ENCODE peak calls at places on chromosomes 13 and 19, in ten cellular contexts. B is activated T-helper 1 cell treated with anti-CD3 and anti-CD28 coated beads, Interleukin-2, amount 50 U/mL, for 16 hours; I is WTC11; M is CD4-positive, alpha-beta T cell; R is anterior cingulate cortex; Q is substantia nigra; F is ELR; A is stimulated activated CD4-positive, alpha-beta T cell treated with anti-CD3 and anti-CD28 coated beads, Interleukin-1b, Interleukin-23, amount 100 ng/mL, for 24 hours; C is OCI-LY7; D is RCC 7860. E is an unnamed sample.
A peak's percentile ranks its signal among the peaks of the same experiment; 100 is the strongest.

GRCh38 chr19:366205-366783 is 21.7 kb upstream of the MIER2 start:
- DNase-seq in I (no peak), D (no peak), C (no peak), B (no peak), M (no peak), F (no peak), Q (no peak), R (no peak), A (no peak), E (no peak)

GRCh38 chr19:57708641-57709354 is at the start of gene ZNF154:
- DNase-seq in I (peak; percentile 78), D (no peak), Q (peak; percentile 75), C (no peak), B (no peak), R (peak; percentile 66), F (no peak), A (no peak), M (peak; percentile 12), E (peak; percentile 64)

GRCh38 chr13:28355822-28356371 is 139.0 kb downstream of the FLT1 start:
- DNase-seq in F (peak; percentile 86), B (no peak), M (no peak), A (no peak), R (no peak), Q (no peak), D (no peak), C (no peak), I (no peak), E (no peak)

GRCh38 chr13:25738342-25738771 is 313.5 kb downstream of the SHISA2 start:
- DNase-seq in C (peak; percentile 5), R (no peak), I (no peak), D (peak; percentile 86), M (no peak), B (no peak), A (no peak), F (peak; percentile 60), Q (peak; percentile 65), E (no peak)

GRCh38 chr19:34994643-34995471 is 5.3 kb upstream of the GRAMD1A start:
- DNase-seq in F (no peak), D (peak; percentile 17), Q (no peak), B (no peak), R (no peak), C (no peak), I (no peak), A (no peak), M (no peak), E (no peak)

GRCh38 chr19:2398735-2399305 is 28.6 kb downstream of the TIMM13 start:
- DNase-seq in F (no peak), I (no peak), A (no peak), C (no peak), Q (no peak), R (no peak), B (no peak), D (no peak), M (no peak), E (no peak)

GRCh38 chr19:10624585-10624984 is 768 bp upstream of the SLC44A2 start:
- DNase-seq in D (no peak), I (no peak), F (no peak), R (no peak), B (no peak), M (peak; percentile 16), C (no peak), A (no peak), Q (no peak), E (no peak)

GRCh38 chr13:20772401-20773131 is 1.2 kb downstream of the EEF1AKMT1 start:
- DNase-seq in M (no peak), R (no peak), D (no peak), Q (no peak), B (no peak), F (peak; percentile 13), A (no peak), I (no peak), C (no peak), E (no peak)

GRCh38 chr19:6458695-6459355 is 767 bp downstream of the SLC25A23 start:
- DNase-seq in B (no peak), Q (no peak), C (peak; percentile 27), R (no peak), A (no peak), D (no peak), M (no peak), F (no peak), I (peak; percentile 21), E (no peak)

GRCh38 chr19:48806818-48807589 is 3.8 kb downstream of the BCAT2 start:
- DNase-seq in B (no peak), R (no peak), Q (peak; percentile 60), F (no peak), C (peak; percentile 73), D (no peak), A (no peak), I (peak; percentile 47), M (no peak), E (peak; percentile 70)

GRCh38 chr13:63901630-63902029 is 2486.0 kb upstream of the PCDH20 start:
- DNase-seq in F (no peak), C (no peak), M (no peak), R (no peak), A (no peak), Q (no peak), I (peak; percentile 18), D (no peak), B (no peak), E (no peak)

GRCh38 chr19:28633223-28634030 is 579.5 kb downstream of the UQCRFS1 start:
- DNase-seq in D (peak; percentile 38), Q (no peak), C (peak; percentile 76), B (no peak), A (peak; percentile 1), M (no peak), F (peak; percentile 47), R (no peak), I (peak; percentile 73), E (no peak)

GRCh38 chr19:34879563-34879962 is 47.1 kb upstream of the ZNF30 start:
- DNase-seq in M (no peak), R (no peak), C (no peak), D (no peak), Q (no peak), I (no peak), A (no peak), F (no peak), B (no peak), E (no peak)

GRCh38 chr13:112333756-112334543 is 42.2 kb upstream of the SPACA7 start:
- DNase-seq in F (peak; percentile 6), A (no peak), I (no peak), R (no peak), C (no peak), B (no peak), M (no peak), D (peak; percentile 28), Q (no peak), E (no peak)

GRCh38 chr19:20238025-20238623 is 71.1 kb downstream of the ZNF486 start:
- DNase-seq in F (peak; percentile 93), R (peak; percentile 89), A (peak; percentile 59), Q (peak; percentile 92), M (peak; percentile 71), I (peak; percentile 97), C (peak; percentile 97), B (peak; percentile 58), D (peak; percentile 60), E (peak; percentile 93)

GRCh38 chr19:18419699-18420460 is 682 bp downstream of the SSBP4 start:
- DNase-seq in Q (peak; percentile 69), C (peak; percentile 77), F (peak; percentile 53), I (no peak), B (no peak), A (no peak), D (no peak), R (no peak), M (no peak), E (no peak)

GRCh38 chr19:3137139-3137538 is 1.3 kb downstream of the GNA15 start:
- DNase-seq in B (no peak), Q (no peak), M (no peak), I (no peak), D (no peak), F (no peak), C (no peak), R (no peak), A (no peak), E (no peak)

GRCh38 chr13:74669149-74669548 is 534.9 kb upstream of the KLF12 start:
- DNase-seq in Q (no peak), D (no peak), F (no peak), I (no peak), M (no peak), A (no peak), B (no peak), R (no peak), C (no peak), E (no peak)

GRCh38 chr19:49676136-49676689 is 858 bp upstream of the PRMT1 start:
- DNase-seq in B (peak; percentile 37), A (no peak), Q (peak; percentile 87), R (peak; percentile 81), I (peak; percentile 73), D (peak; percentile 76), C (peak; percentile 91), F (peak; percentile 92), M (no peak), E (peak; percentile 87)

GRCh38 chr13:112714366-112714765 is 24.5 kb downstream of the ATP11A start:
- DNase-seq in B (no peak), F (no peak), R (no peak), D (no peak), Q (no peak), M (no peak), I (peak; percentile 11), A (no peak), C (no peak), E (peak; percentile 7)

GRCh38 chr19:32037998-32038732 is 307.2 kb upstream of the ZNF507 start:
- DNase-seq in D (no peak), M (no peak), B (no peak), R (no peak), I (no peak), A (no peak), F (no peak), C (no peak), Q (no peak), E (no peak)

GRCh38 chr19:1093811-1094553 is 1.2 kb downstream of the POLR2E start:
- DNase-seq in Q (no peak), A (no peak), I (no peak), D (no peak), F (no peak), B (no peak), C (no peak), R (no peak), M (no peak), E (no peak)

E was measured in head of caudate nucleus.